ENCODE peak calls at places on chromosomes 5 and 9, in four cellular contexts. Y is HepG2, R is K562, E is GM12878. A is an unnamed sample.

GRCh38 chr9:5879419-5880181 is 11.1 kb upstream of the MLANA start:
- DNase-seq in E (no peak), R (peak; percentile 47), Y (peak; percentile 46), A (peak; percentile 71)

GRCh38 chr5:157994906-157995519 is 136.1 kb upstream of the CLINT1 start:
- DNase-seq in E (peak; percentile 3), R (peak; percentile 26), Y (peak; percentile 41), A (peak; percentile 54)

GRCh38 chr9:127279717-127280285 is 15.2 kb downstream of the GARNL3 start:
- DNase-seq in E (no peak), R (no peak), Y (peak; percentile 25), A (no peak)

GRCh38 chr9:127163409-127163808 is 41.0 kb upstream of the ANGPTL2 start:
- DNase-seq in Y (peak; percentile 30), E (peak; percentile 64), R (no peak), A (peak; percentile 82)

GRCh38 chr5:154415114-154415513 is 30.7 kb upstream of the SAP30L start:
- DNase-seq in R (no peak), E (no peak), Y (no peak), A (no peak)

GRCh38 chr9:2181794-2182193 is 166.6 kb downstream of the SMARCA2 start:
- DNase-seq in R (peak; percentile 18), Y (no peak), E (no peak), A (peak; percentile 7)

GRCh38 chr5:138752341-138752950 is 779 bp upstream of the CTNNA1 start:
- DNase-seq in Y (peak; percentile 39), E (no peak), R (peak; percentile 67), A (no peak)

GRCh38 chr9:92142329-92142728 is 27.1 kb upstream of the SPTLC1 start:
- DNase-seq in R (no peak), Y (no peak), E (no peak), A (no peak)

GRCh38 chr9:110986529-110986928 is 51.7 kb downstream of the LPAR1 start:
- DNase-seq in Y (no peak), E (no peak), R (no peak), A (peak; percentile 30)

GRCh38 chr9:137435980-137436760 is 5.0 kb downstream of the ENTPD8 start:
- DNase-seq in Y (peak; percentile 62), R (peak; percentile 88), E (no peak), A (peak; percentile 76)

GRCh38 chr5:100900142-100900795 is 2.8 kb downstream of the ST8SIA4 start:
- DNase-seq in Y (no peak), R (no peak), E (no peak), A (no peak)

GRCh38 chr9:134314039-134314949 is 12.0 kb upstream of the RXRA start:
- DNase-seq in Y (no peak), E (no peak), R (no peak), A (no peak)

GRCh38 chr5:175733017-175733416 is 75.1 kb downstream of the HRH2 start:
- DNase-seq in E (no peak), Y (no peak), R (no peak), A (no peak)

GRCh38 chr9:71683598-71684235 is 84.6 kb downstream of the CEMIP2 start:
- DNase-seq in E (no peak), Y (no peak), R (no peak), A (peak; percentile 61)

DNA sequence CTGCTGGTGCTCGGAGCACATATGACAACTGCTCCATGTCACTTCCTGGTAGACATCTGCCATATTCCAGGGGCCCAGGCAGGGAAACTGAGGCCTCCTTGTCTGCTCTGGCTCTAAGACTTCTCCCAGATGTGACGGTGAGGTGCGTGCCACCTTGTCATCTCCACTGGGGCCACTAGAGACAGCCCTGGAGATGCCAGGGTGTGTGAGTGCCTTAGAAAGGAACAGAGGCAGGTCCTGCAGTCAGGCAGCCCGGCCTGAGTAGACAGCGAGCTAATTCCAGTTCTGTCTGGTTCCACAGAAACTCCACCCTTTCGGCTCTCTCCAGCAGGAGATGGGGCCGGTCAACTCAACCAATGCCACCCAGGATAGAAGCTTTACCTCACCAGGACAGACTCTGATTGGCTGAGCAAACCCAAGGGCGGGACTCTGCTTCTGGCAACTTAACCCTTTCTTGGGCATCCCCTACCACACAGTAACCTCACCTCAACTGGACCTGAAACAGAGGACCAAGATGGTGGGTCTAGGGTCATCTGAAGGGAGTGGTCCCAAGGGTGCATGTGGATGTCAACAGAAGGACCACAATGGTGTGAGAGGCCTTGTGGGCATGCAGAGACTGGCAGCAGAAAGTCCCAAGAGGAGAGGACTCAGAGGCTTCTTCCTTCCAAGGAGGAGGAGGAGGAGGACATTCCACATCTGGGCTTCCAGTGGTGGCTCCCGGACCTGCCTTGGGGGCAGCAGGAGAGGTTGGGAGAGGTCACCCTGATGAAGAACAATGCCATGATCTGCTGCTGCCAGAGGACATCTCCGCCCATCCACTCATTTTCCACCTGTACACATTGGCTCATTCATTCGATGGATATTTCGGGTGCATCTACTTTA is 77.7 kb downstream of the RGS3 start:
- DNase-seq in Y (peak; percentile 37), R (peak; percentile 85), E (no peak), A (peak; percentile 55)
- TF ChIP-seq CEBPB in Y (no peak), R (no peak), E (no peak), A (no peak)

DNA sequence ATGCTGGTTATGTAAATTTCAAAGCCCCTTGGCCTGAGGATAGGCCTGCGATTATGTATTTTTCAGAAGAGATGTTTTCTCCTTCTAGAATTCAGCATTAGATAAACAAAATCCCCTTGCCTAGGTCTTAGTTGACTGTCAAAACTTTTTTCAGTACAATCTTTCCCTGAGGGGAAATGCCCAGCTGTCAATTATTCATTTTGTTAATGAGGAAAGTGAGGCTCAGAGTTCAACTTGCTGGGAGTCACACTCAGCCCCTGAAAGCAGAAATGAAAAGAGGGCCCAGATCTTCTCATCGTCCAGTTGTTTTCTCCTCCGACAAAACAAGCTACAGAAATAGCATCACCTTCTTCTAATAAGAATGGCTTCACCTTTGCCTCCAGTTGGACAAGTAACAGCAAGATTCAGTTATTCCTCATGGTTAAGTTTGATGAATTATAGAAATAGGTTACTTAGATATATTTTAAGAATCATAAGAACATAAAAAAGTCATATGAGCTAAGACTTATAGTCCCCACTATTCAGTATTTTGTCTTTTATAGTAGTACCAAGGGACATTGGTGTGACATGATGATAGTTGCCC is 627.1 kb upstream of the WWC1 start:
- DNase-seq in R (no peak), Y (no peak), E (peak; percentile 15), A (no peak)
- TF ChIP-seq MXI1 in R (no peak), Y (no peak), E (no peak), A (no peak)

GRCh38 chr9:112969730-112970129 is 42.3 kb downstream of the ZNF883 start:
- DNase-seq in Y (no peak), R (no peak), E (no peak), A (no peak)

GRCh38 chr9:112970939-112971338 is 41.1 kb downstream of the ZNF883 start:
- DNase-seq in Y (no peak), E (no peak), R (no peak), A (no peak)

GRCh38 chr9:112971415-112971814 is 40.6 kb downstream of the ZNF883 start:
- DNase-seq in E (no peak), R (no peak), Y (peak; percentile 5), A (peak; percentile 1)
- TF ChIP-seq CEBPB in E (no peak), R (no peak), Y (no peak), A (no peak)

DNA sequence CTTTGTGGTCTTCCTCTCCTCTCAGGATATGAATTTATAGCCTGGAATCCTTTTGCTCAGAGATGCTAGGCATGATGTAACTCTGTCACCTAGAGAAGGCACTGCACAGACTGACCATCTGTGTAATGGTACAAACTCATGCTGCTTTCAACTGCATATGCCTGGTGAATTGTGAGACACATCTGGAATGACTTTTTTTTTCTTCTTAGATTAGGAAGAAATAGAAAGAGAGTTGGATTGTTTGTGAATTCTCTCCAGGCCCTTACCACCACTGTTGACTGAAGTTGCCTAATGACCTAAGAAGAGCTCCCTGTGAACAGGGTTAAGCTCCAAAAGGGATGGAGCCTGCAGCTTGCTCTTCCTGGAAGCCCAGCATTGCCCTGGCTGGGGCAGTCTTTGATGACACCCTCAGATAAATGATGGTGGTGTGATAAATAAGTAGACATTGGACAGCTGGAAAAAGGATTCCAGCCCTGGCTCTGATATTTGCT is 47.8 kb upstream of the TRIM32 start:
- DNase-seq in R (no peak), E (no peak), Y (no peak), A (peak; percentile 55)
- TF ChIP-seq MXI1 in R (no peak), E (no peak), Y (no peak), A (no peak)

DNA sequence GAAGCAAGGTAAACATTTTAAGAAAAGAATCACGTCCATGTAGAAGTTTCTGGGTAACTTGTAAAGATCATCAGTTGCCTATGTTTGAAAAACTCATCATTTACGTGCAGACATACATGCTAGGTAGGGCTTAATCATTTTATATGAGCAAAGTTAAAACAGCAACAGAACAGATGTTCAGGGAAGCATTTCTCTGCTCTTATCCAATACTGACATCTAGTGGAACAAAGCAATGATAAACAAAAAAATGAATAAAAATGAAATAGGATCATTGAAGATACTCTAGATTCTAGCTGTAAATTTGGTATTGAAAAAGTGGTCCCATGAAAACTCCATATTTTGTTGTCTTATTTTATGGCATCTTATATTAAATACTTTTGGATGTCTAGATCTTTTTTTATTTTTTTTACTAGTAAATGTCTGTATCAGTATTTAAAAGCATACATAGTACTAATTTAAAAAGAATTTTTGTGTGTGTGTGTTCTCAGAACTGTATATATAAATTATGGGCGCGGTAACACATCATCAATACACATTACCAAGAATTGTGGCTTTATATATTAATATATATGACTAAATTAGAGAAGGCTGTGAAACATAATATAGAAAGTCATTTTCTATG is 1050.2 kb downstream of the CDH12 start:
- DNase-seq in R (no peak), E (no peak), Y (peak; percentile 18), A (peak; percentile 56)
- TF ChIP-seq CEBPB in R (no peak), E (no peak), Y (no peak), A (no peak)

A was measured in IMR-90.